ENCODE peak calls at places on chromosomes 11 and 22, in six cellular contexts. Z is neuronal stem cell, R is H1, A is mesenchymal stem cell, G is H9, T is trophoblast cell. E is an unnamed sample.

GRCh38 chr11:76626921-76627391 is 43.6 kb downstream of the LRRC32 start:
- DNase-seq in Z (no peak), R (no peak), A (peak; percentile 19), G (no peak), T (no peak), E (peak; percentile 29)

GRCh38 chr11:68002575-68002942 is 1.3 kb downstream of the UNC93B1 start:
- DNase-seq in Z (no peak), R (no peak), A (no peak), G (no peak), T (no peak), E (no peak)

GRCh38 chr11:31816467-31817053 is 5.4 kb upstream of the PAX6 start:
- DNase-seq in Z (peak; percentile 21), R (peak; percentile 74), A (no peak), G (peak; percentile 49), T (no peak), E (no peak)

GRCh38 chr22:49330421-49331222 is 497.1 kb downstream of the BRD1 start:
- DNase-seq in Z (no peak), R (peak; percentile 26), A (no peak), G (no peak), T (no peak), E (no peak)

GRCh38 chr22:22836635-22837034 is 51.0 kb upstream of the IGLL5 start:
- DNase-seq in Z (no peak), R (no peak), A (no peak), G (no peak), T (peak; percentile 80), E (no peak)

GRCh38 chr11:79404325-79404724 is 36.5 kb downstream of the TENM4 start:
- DNase-seq in Z (no peak), R (no peak), A (peak; percentile 12), G (no peak), T (no peak), E (peak; percentile 73)

GRCh38 chr11:18364495-18365047 is 29.8 kb upstream of the LDHA start:
- DNase-seq in Z (no peak), R (no peak), A (no peak), G (no peak), T (no peak), E (no peak)

GRCh38 chr11:1029051-1029450 is 7.5 kb downstream of the MUC6 start:
- DNase-seq in Z (no peak), R (no peak), A (no peak), G (no peak), T (no peak), E (no peak)

GRCh38 chr11:134199531-134199930 is 24.2 kb downstream of the NCAPD3 start:
- DNase-seq in Z (no peak), R (no peak), A (no peak), G (no peak), T (peak; percentile 57), E (no peak)

GRCh38 chr11:94449437-94449836 is 44.2 kb downstream of the MRE11 start:
- DNase-seq in Z (no peak), R (no peak), A (peak; percentile 69), G (no peak), T (peak; percentile 35), E (peak; percentile 88)

GRCh38 chr11:77101043-77101537 is 1.6 kb upstream of the OMP start:
- DNase-seq in Z (no peak), R (no peak), A (peak; percentile 42), G (no peak), T (no peak), E (peak; percentile 30)

GRCh38 chr11:8382436-8383053 is 118.9 kb upstream of the LMO1 start:
- DNase-seq in Z (no peak), R (no peak), A (peak; percentile 80), G (no peak), T (no peak), E (peak; percentile 33)

GRCh38 chr22:39664485-39665200 is 94.1 kb downstream of the CACNA1I start:
- DNase-seq in Z (peak; percentile 62), R (peak; percentile 90), A (no peak), G (peak; percentile 94), T (no peak), E (no peak)

GRCh38 chr22:38467904-38468760 is at the start of gene KDELR3:
- DNase-seq in Z (no peak), R (no peak), A (peak; percentile 71), G (no peak), T (peak; percentile 62), E (peak; percentile 71)

GRCh38 chr11:114262681-114263509 is 33.3 kb upstream of the NNMT start:
- DNase-seq in Z (no peak), R (no peak), A (peak; percentile 71), G (peak; percentile 54), T (no peak), E (peak; percentile 54)

GRCh38 chr11:1533342-1533725 is 38.7 kb downstream of the DUSP8 start:
- DNase-seq in Z (no peak), R (no peak), A (no peak), G (no peak), T (no peak), E (no peak)

GRCh38 chr11:45771194-45771941 is 33.6 kb upstream of the SLC35C1 start:
- DNase-seq in Z (peak; percentile 80), R (peak; percentile 94), A (peak; percentile 74), G (peak; percentile 68), T (peak; percentile 41), E (peak; percentile 38)

GRCh38 chr11:103961010-103961409 is 75.4 kb upstream of the DDI1 start:
- DNase-seq in Z (no peak), R (no peak), A (peak; percentile 24), G (no peak), T (no peak), E (peak; percentile 88)

GRCh38 chr11:134682577-134682976 is 270.5 kb upstream of the B3GAT1 start:
- DNase-seq in Z (no peak), R (no peak), A (no peak), G (no peak), T (no peak), E (no peak)

GRCh38 chr22:49514211-49514610 is 313.5 kb downstream of the BRD1 start:
- DNase-seq in Z (no peak), R (no peak), A (no peak), G (peak; percentile 19), T (no peak), E (no peak)

GRCh38 chr11:67384851-67385366 is 6.9 kb upstream of the RAD9A start:
- DNase-seq in Z (no peak), R (no peak), A (peak; percentile 72), G (no peak), T (no peak), E (peak; percentile 64)

DNA sequence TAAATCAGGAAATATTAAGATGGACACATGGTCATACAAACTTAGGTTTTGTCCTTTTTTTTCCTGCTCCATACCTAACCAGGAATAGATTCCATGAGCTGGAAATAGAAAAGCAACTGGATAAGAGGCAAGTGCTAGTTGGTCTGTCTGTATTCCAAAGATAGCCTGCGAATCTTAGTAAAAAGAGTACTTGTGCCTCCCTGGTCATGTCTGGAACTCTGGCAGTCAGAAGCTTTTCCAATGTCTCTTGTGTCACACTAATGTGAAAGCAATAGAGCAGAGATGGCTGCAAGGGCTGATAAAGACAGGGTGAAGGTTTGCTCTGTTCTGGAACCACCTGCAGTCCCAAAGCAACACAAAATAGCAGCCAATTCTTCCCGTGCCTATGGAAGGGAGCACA is 590.2 kb upstream of the ANO5 start:
- DNase-seq in Z (no peak), R (no peak), A (no peak), G (no peak), T (no peak), E (no peak)
- H2AFZ ChIP-seq in Z (no peak overlapping the region), R (peak overlapping the region; percentile 76), A (no peak overlapping the region), G (no peak overlapping the region), T (no peak overlapping the region), E (no peak overlapping the region)

DNA sequence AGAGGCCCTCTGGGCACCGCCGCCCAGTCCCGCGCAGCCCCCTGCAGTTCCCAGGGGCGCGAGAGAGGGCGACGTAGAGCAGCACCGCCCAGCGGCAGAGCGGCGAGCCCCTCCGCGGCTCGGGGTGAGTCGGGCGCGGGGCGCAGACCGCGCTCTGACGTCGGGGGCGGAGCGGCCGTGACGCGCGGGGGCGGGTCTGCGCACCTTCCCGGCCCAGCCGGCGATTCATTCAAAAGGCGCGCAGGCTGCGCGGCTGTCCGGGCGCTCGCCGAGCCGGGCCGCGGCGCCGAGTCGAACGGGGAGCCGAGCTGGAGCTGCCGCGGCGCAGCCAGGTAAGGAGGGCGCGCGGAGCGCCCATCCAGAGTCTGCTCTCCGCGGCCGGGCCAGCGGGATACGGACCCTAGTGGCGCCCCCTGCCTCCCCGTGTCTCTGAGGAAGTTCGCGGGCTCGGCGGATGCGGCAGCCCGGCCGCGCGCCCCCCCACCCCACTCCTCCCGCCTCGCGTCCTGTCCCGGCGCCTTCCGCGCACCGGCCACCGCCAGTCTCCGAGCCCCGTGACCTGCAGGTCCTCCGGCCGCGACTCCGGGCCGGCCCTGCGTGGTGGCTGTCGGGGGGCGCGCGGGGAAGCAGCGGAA is at the start of gene RELT:
- DNase-seq in Z (peak; percentile 91), R (peak; percentile 100), A (peak; percentile 89), G (peak; percentile 94), T (peak; percentile 95), E (peak; percentile 89)
- H3K23ac ChIP-seq in Z (peak within 1 kb of the TSS; percentile 96), R (no peak within 1 kb of the TSS), A (no peak within 1 kb of the TSS), G (no peak within 1 kb of the TSS), T (no peak within 1 kb of the TSS), E (peak within 1 kb of the TSS; percentile 84)

DNA sequence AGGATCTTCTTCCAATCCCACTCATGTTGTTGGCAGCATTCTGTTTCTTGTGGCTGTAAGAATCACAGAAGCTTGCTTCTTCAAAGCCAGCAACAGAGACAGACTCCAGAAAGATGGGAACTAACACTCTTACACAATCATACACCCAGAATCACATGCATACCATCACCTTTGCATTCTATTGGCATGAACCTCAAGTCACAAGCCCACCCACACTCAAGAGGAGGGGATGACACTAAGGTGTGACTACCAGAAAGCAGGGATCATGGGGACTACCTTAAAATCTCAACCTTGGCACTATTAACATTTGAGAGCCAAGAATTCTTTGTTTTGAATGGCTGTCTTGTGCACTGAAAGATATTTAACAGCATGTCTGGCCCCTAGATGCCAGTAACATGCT is 13.6 kb upstream of the PANX3 start:
- DNase-seq in Z (no peak), R (no peak), A (no peak), G (no peak), T (no peak), E (no peak)
- H2AFZ ChIP-seq in Z (no peak overlapping the region), R (no peak overlapping the region), A (no peak overlapping the region), G (no peak overlapping the region), T (no peak overlapping the region), E (no peak overlapping the region)

GRCh38 chr11:130825621-130826020 is 90.7 kb downstream of the SNX19 start:
- DNase-seq in Z (no peak), R (no peak), A (no peak), G (no peak), T (no peak), E (peak; percentile 25)

GRCh38 chr11:130828741-130829140 is 87.5 kb downstream of the SNX19 start:
- DNase-seq in Z (no peak), R (no peak), A (no peak), G (no peak), T (no peak), E (no peak)

GRCh38 chr11:130829801-130830562 is 86.3 kb downstream of the SNX19 start:
- DNase-seq in Z (no peak), R (no peak), A (no peak), G (no peak), T (no peak), E (no peak)

GRCh38 chr11:130827697-130828377 is 88.4 kb downstream of the SNX19 start:
- DNase-seq in Z (peak; percentile 40), R (peak; percentile 69), A (peak; percentile 86), G (peak; percentile 93), T (no peak), E (peak; percentile 82)

DNA sequence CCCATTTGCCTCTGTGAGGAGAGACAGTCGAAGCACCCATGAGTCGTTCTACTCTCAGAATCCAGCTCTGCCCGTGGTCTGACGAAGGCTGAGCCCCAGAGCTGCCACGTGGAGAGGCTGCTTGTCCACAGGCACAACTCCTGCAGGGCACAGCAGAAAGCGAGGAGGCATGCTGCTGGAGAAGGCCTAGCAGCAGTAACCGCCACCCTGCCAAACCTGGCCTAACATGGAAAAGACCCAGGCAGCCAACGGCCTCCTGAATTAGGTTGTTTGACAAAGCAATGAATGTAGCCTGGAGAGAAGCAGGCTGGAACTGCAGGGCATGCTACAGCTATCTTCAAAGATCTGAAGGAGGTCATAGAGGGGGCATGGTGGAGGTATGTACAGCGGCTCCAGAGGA is 89.7 kb downstream of the SNX19 start:
- DNase-seq in Z (no peak), R (no peak), A (no peak), G (no peak), T (no peak), E (no peak)
- H3K23ac ChIP-seq in Z (no peak overlapping the region), R (no peak overlapping the region), A (no peak overlapping the region), G (no peak overlapping the region), T (no peak overlapping the region), E (peak overlapping the region; percentile 4)

E was measured in IMR-90.